ENCODE peak calls at places on chromosomes 7 and 10, in nine cellular contexts. One of them, this sample, is unnamed.

GRCh38 chr10:73901261-73901660 is 9.7 kb upstream of the PLAU start:
- DNase-seq in stimulated activated CD4-positive, alpha-beta T cell treated with anti-CD3 and anti-CD28 coated beads, Interleukin-1b, Interleukin-23, amount 100 ng/mL, for 24 hours: no peak
- DNase-seq in CD4-positive, alpha-beta T cell: no peak
- DNase-seq in activated CD4-positive, alpha-beta T cell treated with anti-CD3 and anti-CD28 coated beads, Interleukin-2, amount 50 U/mL, for 4 hours: no peak
- DNase-seq in A172: no peak
- DNase-seq in activated CD8-positive, alpha-beta memory T cell treated with anti-CD3 and anti-CD28 coated beads for 48 hours: no peak
- DNase-seq in ELF-1: no peak
- DNase-seq in HuH-7: no peak
- DNase-seq in lung: no peak
- DNase-seq in this sample: no peak

GRCh38 chr7:35802649-35803048 is 1.8 kb downstream of the SEPTIN7 start:
- DNase-seq in stimulated activated CD4-positive, alpha-beta T cell treated with anti-CD3 and anti-CD28 coated beads, Interleukin-1b, Interleukin-23, amount 100 ng/mL, for 24 hours: no peak
- DNase-seq in CD4-positive, alpha-beta T cell: no peak
- DNase-seq in activated CD4-positive, alpha-beta T cell treated with anti-CD3 and anti-CD28 coated beads, Interleukin-2, amount 50 U/mL, for 4 hours: peak; percentile 20
- DNase-seq in A172: no peak
- DNase-seq in activated CD8-positive, alpha-beta memory T cell treated with anti-CD3 and anti-CD28 coated beads for 48 hours: no peak
- DNase-seq in ELF-1: no peak
- DNase-seq in HuH-7: peak; percentile 22
- DNase-seq in lung: no peak
- DNase-seq in this sample: no peak

GRCh38 chr7:93053946-93054943 is 63.5 kb downstream of the SAMD9 start:
- DNase-seq in stimulated activated CD4-positive, alpha-beta T cell treated with anti-CD3 and anti-CD28 coated beads, Interleukin-1b, Interleukin-23, amount 100 ng/mL, for 24 hours: no peak
- DNase-seq in CD4-positive, alpha-beta T cell: no peak
- DNase-seq in activated CD4-positive, alpha-beta T cell treated with anti-CD3 and anti-CD28 coated beads, Interleukin-2, amount 50 U/mL, for 4 hours: no peak
- DNase-seq in A172: no peak
- DNase-seq in activated CD8-positive, alpha-beta memory T cell treated with anti-CD3 and anti-CD28 coated beads for 48 hours: no peak
- DNase-seq in ELF-1: no peak
- DNase-seq in HuH-7: no peak
- DNase-seq in lung: no peak
- DNase-seq in this sample: no peak

GRCh38 chr10:60914676-60915075 is 29.3 kb downstream of the RHOBTB1 start:
- DNase-seq in stimulated activated CD4-positive, alpha-beta T cell treated with anti-CD3 and anti-CD28 coated beads, Interleukin-1b, Interleukin-23, amount 100 ng/mL, for 24 hours: no peak
- DNase-seq in CD4-positive, alpha-beta T cell: no peak
- DNase-seq in activated CD4-positive, alpha-beta T cell treated with anti-CD3 and anti-CD28 coated beads, Interleukin-2, amount 50 U/mL, for 4 hours: no peak
- DNase-seq in A172: peak; percentile 93
- DNase-seq in activated CD8-positive, alpha-beta memory T cell treated with anti-CD3 and anti-CD28 coated beads for 48 hours: no peak
- DNase-seq in ELF-1: no peak
- DNase-seq in HuH-7: no peak
- DNase-seq in lung: no peak
- DNase-seq in this sample: no peak

GRCh38 chr10:128661404-128662197 is 535.4 kb upstream of the MKI67 start:
- DNase-seq in stimulated activated CD4-positive, alpha-beta T cell treated with anti-CD3 and anti-CD28 coated beads, Interleukin-1b, Interleukin-23, amount 100 ng/mL, for 24 hours: no peak
- DNase-seq in CD4-positive, alpha-beta T cell: no peak
- DNase-seq in activated CD4-positive, alpha-beta T cell treated with anti-CD3 and anti-CD28 coated beads, Interleukin-2, amount 50 U/mL, for 4 hours: no peak
- DNase-seq in A172: no peak
- DNase-seq in activated CD8-positive, alpha-beta memory T cell treated with anti-CD3 and anti-CD28 coated beads for 48 hours: no peak
- DNase-seq in ELF-1: no peak
- DNase-seq in HuH-7: no peak
- DNase-seq in lung: no peak
- DNase-seq in this sample: no peak

GRCh38 chr7:103605640-103606039 is 159.6 kb upstream of the SLC26A5 start:
- DNase-seq in stimulated activated CD4-positive, alpha-beta T cell treated with anti-CD3 and anti-CD28 coated beads, Interleukin-1b, Interleukin-23, amount 100 ng/mL, for 24 hours: no peak
- DNase-seq in CD4-positive, alpha-beta T cell: no peak
- DNase-seq in activated CD4-positive, alpha-beta T cell treated with anti-CD3 and anti-CD28 coated beads, Interleukin-2, amount 50 U/mL, for 4 hours: no peak
- DNase-seq in A172: no peak
- DNase-seq in activated CD8-positive, alpha-beta memory T cell treated with anti-CD3 and anti-CD28 coated beads for 48 hours: no peak
- DNase-seq in ELF-1: no peak
- DNase-seq in HuH-7: no peak
- DNase-seq in lung: no peak
- DNase-seq in this sample: no peak

GRCh38 chr7:42167206-42167913 is 69.6 kb downstream of the GLI3 start:
- DNase-seq in stimulated activated CD4-positive, alpha-beta T cell treated with anti-CD3 and anti-CD28 coated beads, Interleukin-1b, Interleukin-23, amount 100 ng/mL, for 24 hours: no peak
- DNase-seq in CD4-positive, alpha-beta T cell: no peak
- DNase-seq in activated CD4-positive, alpha-beta T cell treated with anti-CD3 and anti-CD28 coated beads, Interleukin-2, amount 50 U/mL, for 4 hours: no peak
- DNase-seq in A172: no peak
- DNase-seq in activated CD8-positive, alpha-beta memory T cell treated with anti-CD3 and anti-CD28 coated beads for 48 hours: no peak
- DNase-seq in ELF-1: no peak
- DNase-seq in HuH-7: no peak
- DNase-seq in lung: no peak
- DNase-seq in this sample: no peak

GRCh38 chr10:47137311-47137851 is 162.6 kb upstream of the GDF10 start:
- DNase-seq in stimulated activated CD4-positive, alpha-beta T cell treated with anti-CD3 and anti-CD28 coated beads, Interleukin-1b, Interleukin-23, amount 100 ng/mL, for 24 hours: no peak
- DNase-seq in CD4-positive, alpha-beta T cell: no peak
- DNase-seq in activated CD4-positive, alpha-beta T cell treated with anti-CD3 and anti-CD28 coated beads, Interleukin-2, amount 50 U/mL, for 4 hours: no peak
- DNase-seq in A172: peak; percentile 89
- DNase-seq in activated CD8-positive, alpha-beta memory T cell treated with anti-CD3 and anti-CD28 coated beads for 48 hours: no peak
- DNase-seq in ELF-1: no peak
- DNase-seq in HuH-7: no peak
- DNase-seq in lung: no peak
- DNase-seq in this sample: no peak

GRCh38 chr7:16791071-16791470 is 13.7 kb downstream of the AGR2 start:
- DNase-seq in stimulated activated CD4-positive, alpha-beta T cell treated with anti-CD3 and anti-CD28 coated beads, Interleukin-1b, Interleukin-23, amount 100 ng/mL, for 24 hours: no peak
- DNase-seq in CD4-positive, alpha-beta T cell: no peak
- DNase-seq in activated CD4-positive, alpha-beta T cell treated with anti-CD3 and anti-CD28 coated beads, Interleukin-2, amount 50 U/mL, for 4 hours: no peak
- DNase-seq in A172: no peak
- DNase-seq in activated CD8-positive, alpha-beta memory T cell treated with anti-CD3 and anti-CD28 coated beads for 48 hours: no peak
- DNase-seq in ELF-1: no peak
- DNase-seq in HuH-7: no peak
- DNase-seq in lung: no peak
- DNase-seq in this sample: no peak

GRCh38 chr10:46530249-46531186 is 25.9 kb downstream of the GPRIN2 start:
- DNase-seq in stimulated activated CD4-positive, alpha-beta T cell treated with anti-CD3 and anti-CD28 coated beads, Interleukin-1b, Interleukin-23, amount 100 ng/mL, for 24 hours: no peak
- DNase-seq in CD4-positive, alpha-beta T cell: peak; percentile 29
- DNase-seq in activated CD4-positive, alpha-beta T cell treated with anti-CD3 and anti-CD28 coated beads, Interleukin-2, amount 50 U/mL, for 4 hours: no peak
- DNase-seq in A172: no peak
- DNase-seq in activated CD8-positive, alpha-beta memory T cell treated with anti-CD3 and anti-CD28 coated beads for 48 hours: no peak
- DNase-seq in ELF-1: no peak
- DNase-seq in HuH-7: no peak
- DNase-seq in lung: no peak
- DNase-seq in this sample: no peak

GRCh38 chr10:77156406-77156879 is 481.2 kb downstream of the KCNMA1 start:
- DNase-seq in stimulated activated CD4-positive, alpha-beta T cell treated with anti-CD3 and anti-CD28 coated beads, Interleukin-1b, Interleukin-23, amount 100 ng/mL, for 24 hours: no peak
- DNase-seq in CD4-positive, alpha-beta T cell: no peak
- DNase-seq in activated CD4-positive, alpha-beta T cell treated with anti-CD3 and anti-CD28 coated beads, Interleukin-2, amount 50 U/mL, for 4 hours: no peak
- DNase-seq in A172: peak; percentile 87
- DNase-seq in activated CD8-positive, alpha-beta memory T cell treated with anti-CD3 and anti-CD28 coated beads for 48 hours: no peak
- DNase-seq in ELF-1: no peak
- DNase-seq in HuH-7: no peak
- DNase-seq in lung: no peak
- DNase-seq in this sample: no peak

GRCh38 chr7:79199266-79199665 is 254.2 kb downstream of the MAGI2 start:
- DNase-seq in stimulated activated CD4-positive, alpha-beta T cell treated with anti-CD3 and anti-CD28 coated beads, Interleukin-1b, Interleukin-23, amount 100 ng/mL, for 24 hours: no peak
- DNase-seq in CD4-positive, alpha-beta T cell: no peak
- DNase-seq in activated CD4-positive, alpha-beta T cell treated with anti-CD3 and anti-CD28 coated beads, Interleukin-2, amount 50 U/mL, for 4 hours: no peak
- DNase-seq in A172: no peak
- DNase-seq in activated CD8-positive, alpha-beta memory T cell treated with anti-CD3 and anti-CD28 coated beads for 48 hours: no peak
- DNase-seq in ELF-1: no peak
- DNase-seq in HuH-7: no peak
- DNase-seq in lung: no peak
- DNase-seq in this sample: no peak

GRCh38 chr7:11605749-11606148 is 226.2 kb downstream of the THSD7A start:
- DNase-seq in stimulated activated CD4-positive, alpha-beta T cell treated with anti-CD3 and anti-CD28 coated beads, Interleukin-1b, Interleukin-23, amount 100 ng/mL, for 24 hours: no peak
- DNase-seq in CD4-positive, alpha-beta T cell: no peak
- DNase-seq in activated CD4-positive, alpha-beta T cell treated with anti-CD3 and anti-CD28 coated beads, Interleukin-2, amount 50 U/mL, for 4 hours: no peak
- DNase-seq in A172: no peak
- DNase-seq in activated CD8-positive, alpha-beta memory T cell treated with anti-CD3 and anti-CD28 coated beads for 48 hours: no peak
- DNase-seq in ELF-1: no peak
- DNase-seq in HuH-7: no peak
- DNase-seq in lung: no peak
- DNase-seq in this sample: no peak

GRCh38 chr10:132974249-132974796 is 32.0 kb upstream of the CFAP46 start:
- DNase-seq in stimulated activated CD4-positive, alpha-beta T cell treated with anti-CD3 and anti-CD28 coated beads, Interleukin-1b, Interleukin-23, amount 100 ng/mL, for 24 hours: no peak
- DNase-seq in CD4-positive, alpha-beta T cell: no peak
- DNase-seq in activated CD4-positive, alpha-beta T cell treated with anti-CD3 and anti-CD28 coated beads, Interleukin-2, amount 50 U/mL, for 4 hours: no peak
- DNase-seq in A172: no peak
- DNase-seq in activated CD8-positive, alpha-beta memory T cell treated with anti-CD3 and anti-CD28 coated beads for 48 hours: no peak
- DNase-seq in ELF-1: no peak
- DNase-seq in HuH-7: no peak
- DNase-seq in lung: no peak
- DNase-seq in this sample: no peak

GRCh38 chr7:11557627-11558026 is 274.4 kb downstream of the THSD7A start:
- DNase-seq in stimulated activated CD4-positive, alpha-beta T cell treated with anti-CD3 and anti-CD28 coated beads, Interleukin-1b, Interleukin-23, amount 100 ng/mL, for 24 hours: no peak
- DNase-seq in CD4-positive, alpha-beta T cell: no peak
- DNase-seq in activated CD4-positive, alpha-beta T cell treated with anti-CD3 and anti-CD28 coated beads, Interleukin-2, amount 50 U/mL, for 4 hours: no peak
- DNase-seq in A172: peak; percentile 72
- DNase-seq in activated CD8-positive, alpha-beta memory T cell treated with anti-CD3 and anti-CD28 coated beads for 48 hours: no peak
- DNase-seq in ELF-1: peak; percentile 44
- DNase-seq in HuH-7: peak; percentile 65
- DNase-seq in lung: no peak
- DNase-seq in this sample: no peak

GRCh38 chr7:157568785-157569584 is 232.2 kb downstream of the DNAJB6 start:
- DNase-seq in stimulated activated CD4-positive, alpha-beta T cell treated with anti-CD3 and anti-CD28 coated beads, Interleukin-1b, Interleukin-23, amount 100 ng/mL, for 24 hours: no peak
- DNase-seq in CD4-positive, alpha-beta T cell: peak; percentile 58
- DNase-seq in activated CD4-positive, alpha-beta T cell treated with anti-CD3 and anti-CD28 coated beads, Interleukin-2, amount 50 U/mL, for 4 hours: peak; percentile 56
- DNase-seq in A172: peak; percentile 16
- DNase-seq in activated CD8-positive, alpha-beta memory T cell treated with anti-CD3 and anti-CD28 coated beads for 48 hours: peak; percentile 18
- DNase-seq in ELF-1: peak; percentile 41
- DNase-seq in HuH-7: peak; percentile 37
- DNase-seq in lung: peak; percentile 36
- DNase-seq in this sample: peak; percentile 38

GRCh38 chr7:117393781-117394180 is 33.5 kb downstream of the ASZ1 start:
- DNase-seq in stimulated activated CD4-positive, alpha-beta T cell treated with anti-CD3 and anti-CD28 coated beads, Interleukin-1b, Interleukin-23, amount 100 ng/mL, for 24 hours: no peak
- DNase-seq in CD4-positive, alpha-beta T cell: no peak
- DNase-seq in activated CD4-positive, alpha-beta T cell treated with anti-CD3 and anti-CD28 coated beads, Interleukin-2, amount 50 U/mL, for 4 hours: no peak
- DNase-seq in A172: no peak
- DNase-seq in activated CD8-positive, alpha-beta memory T cell treated with anti-CD3 and anti-CD28 coated beads for 48 hours: no peak
- DNase-seq in ELF-1: no peak
- DNase-seq in HuH-7: no peak
- DNase-seq in lung: no peak
- DNase-seq in this sample: no peak

GRCh38 chr7:17147409-17147808 is 151.0 kb upstream of the AHR start:
- DNase-seq in stimulated activated CD4-positive, alpha-beta T cell treated with anti-CD3 and anti-CD28 coated beads, Interleukin-1b, Interleukin-23, amount 100 ng/mL, for 24 hours: no peak
- DNase-seq in CD4-positive, alpha-beta T cell: no peak
- DNase-seq in activated CD4-positive, alpha-beta T cell treated with anti-CD3 and anti-CD28 coated beads, Interleukin-2, amount 50 U/mL, for 4 hours: no peak
- DNase-seq in A172: peak; percentile 55
- DNase-seq in activated CD8-positive, alpha-beta memory T cell treated with anti-CD3 and anti-CD28 coated beads for 48 hours: no peak
- DNase-seq in ELF-1: no peak
- DNase-seq in HuH-7: no peak
- DNase-seq in lung: no peak
- DNase-seq in this sample: no peak

GRCh38 chr10:12418725-12419278 is 69.5 kb downstream of the CAMK1D start:
- DNase-seq in stimulated activated CD4-positive, alpha-beta T cell treated with anti-CD3 and anti-CD28 coated beads, Interleukin-1b, Interleukin-23, amount 100 ng/mL, for 24 hours: no peak
- DNase-seq in CD4-positive, alpha-beta T cell: no peak
- DNase-seq in activated CD4-positive, alpha-beta T cell treated with anti-CD3 and anti-CD28 coated beads, Interleukin-2, amount 50 U/mL, for 4 hours: no peak
- DNase-seq in A172: no peak
- DNase-seq in activated CD8-positive, alpha-beta memory T cell treated with anti-CD3 and anti-CD28 coated beads for 48 hours: no peak
- DNase-seq in ELF-1: no peak
- DNase-seq in HuH-7: no peak
- DNase-seq in lung: no peak
- DNase-seq in this sample: no peak

GRCh38 chr10:89954787-89955566 is 253.6 kb downstream of the KIF20B start:
- DNase-seq in stimulated activated CD4-positive, alpha-beta T cell treated with anti-CD3 and anti-CD28 coated beads, Interleukin-1b, Interleukin-23, amount 100 ng/mL, for 24 hours: no peak
- DNase-seq in CD4-positive, alpha-beta T cell: no peak
- DNase-seq in activated CD4-positive, alpha-beta T cell treated with anti-CD3 and anti-CD28 coated beads, Interleukin-2, amount 50 U/mL, for 4 hours: no peak
- DNase-seq in A172: peak; percentile 9
- DNase-seq in activated CD8-positive, alpha-beta memory T cell treated with anti-CD3 and anti-CD28 coated beads for 48 hours: no peak
- DNase-seq in ELF-1: no peak
- DNase-seq in HuH-7: no peak
- DNase-seq in lung: no peak
- DNase-seq in this sample: no peak

GRCh38 chr7:81662531-81662930 is 107.3 kb downstream of the HGF start:
- DNase-seq in stimulated activated CD4-positive, alpha-beta T cell treated with anti-CD3 and anti-CD28 coated beads, Interleukin-1b, Interleukin-23, amount 100 ng/mL, for 24 hours: no peak
- DNase-seq in CD4-positive, alpha-beta T cell: no peak
- DNase-seq in activated CD4-positive, alpha-beta T cell treated with anti-CD3 and anti-CD28 coated beads, Interleukin-2, amount 50 U/mL, for 4 hours: no peak
- DNase-seq in A172: no peak
- DNase-seq in activated CD8-positive, alpha-beta memory T cell treated with anti-CD3 and anti-CD28 coated beads for 48 hours: no peak
- DNase-seq in ELF-1: no peak
- DNase-seq in HuH-7: no peak
- DNase-seq in lung: no peak
- DNase-seq in this sample: no peak

GRCh38 chr10:96651998-96652431 is 65.2 kb upstream of the TM9SF3 start:
- DNase-seq in stimulated activated CD4-positive, alpha-beta T cell treated with anti-CD3 and anti-CD28 coated beads, Interleukin-1b, Interleukin-23, amount 100 ng/mL, for 24 hours: no peak
- DNase-seq in CD4-positive, alpha-beta T cell: no peak
- DNase-seq in activated CD4-positive, alpha-beta T cell treated with anti-CD3 and anti-CD28 coated beads, Interleukin-2, amount 50 U/mL, for 4 hours: peak; percentile 21
- DNase-seq in A172: no peak
- DNase-seq in activated CD8-positive, alpha-beta memory T cell treated with anti-CD3 and anti-CD28 coated beads for 48 hours: no peak
- DNase-seq in ELF-1: no peak
- DNase-seq in HuH-7: no peak
- DNase-seq in lung: no peak
- DNase-seq in this sample: peak; percentile 31

GRCh38 chr7:14001139-14001538 is 11.7 kb upstream of the ETV1 start:
- DNase-seq in stimulated activated CD4-positive, alpha-beta T cell treated with anti-CD3 and anti-CD28 coated beads, Interleukin-1b, Interleukin-23, amount 100 ng/mL, for 24 hours: no peak
- DNase-seq in CD4-positive, alpha-beta T cell: no peak
- DNase-seq in activated CD4-positive, alpha-beta T cell treated with anti-CD3 and anti-CD28 coated beads, Interleukin-2, amount 50 U/mL, for 4 hours: no peak
- DNase-seq in A172: no peak
- DNase-seq in activated CD8-positive, alpha-beta memory T cell treated with anti-CD3 and anti-CD28 coated beads for 48 hours: no peak
- DNase-seq in ELF-1: no peak
- DNase-seq in HuH-7: no peak
- DNase-seq in lung: no peak
- DNase-seq in this sample: no peak